ENCODE peak calls at places on chromosome 16, in six cellular contexts. X is transverse colon, A is cardiac muscle cell, W is pancreas, F is left lung, K is thoracic aorta. Z is an unnamed sample.
A peak's percentile ranks its signal among the peaks of the same experiment; 100 is the strongest.

GRCh38 chr16:65342231-65342866 is 220.5 kb upstream of the CDH11 start:
- DNase-seq in K (no peak), F (no peak), X (no peak), W (no peak), A (no peak), Z (no peak)

GRCh38 chr16:75555213-75555706 is 792 bp downstream of the TMEM231 start:
- DNase-seq in X (peak; percentile 82), F (peak; percentile 87), W (peak; percentile 73), A (peak; percentile 94), K (peak; percentile 52), Z (peak; percentile 78)

GRCh38 chr16:49757744-49758069 is 98.2 kb downstream of the ZNF423 start:
- DNase-seq in K (no peak), F (no peak), X (no peak), W (no peak), A (no peak), Z (no peak)

GRCh38 chr16:62036807-62037135 is 533 bp upstream of the CDH8 start:
- DNase-seq in K (no peak), A (no peak), F (no peak), W (no peak), X (no peak), Z (no peak)

GRCh38 chr16:80369559-80369958 is 171.2 kb upstream of the DYNLRB2 start:
- DNase-seq in W (peak; percentile 25), K (no peak), F (no peak), X (peak; percentile 34), A (peak; percentile 43), Z (no peak)

GRCh38 chr16:1002399-1003161 is 21.0 kb downstream of the SOX8 start:
- DNase-seq in F (no peak), X (peak; percentile 42), W (peak; percentile 46), K (no peak), A (peak; percentile 87), Z (no peak)

GRCh38 chr16:30051518-30051917 is 14.0 kb upstream of the ALDOA start:
- DNase-seq in X (no peak), K (no peak), W (no peak), A (peak; percentile 60), F (no peak), Z (no peak)

GRCh38 chr16:83031524-83031923 is 404.8 kb downstream of the CDH13 start:
- DNase-seq in W (no peak), K (no peak), X (no peak), A (no peak), F (no peak), Z (no peak)

GRCh38 chr16:4414187-4414909 is 2.0 kb downstream of the CORO7 start:
- DNase-seq in K (no peak), A (no peak), W (no peak), F (no peak), X (peak; percentile 61), Z (no peak)

GRCh38 chr16:4924593-4925378 is 12.2 kb downstream of the PPL start:
- DNase-seq in K (no peak), F (peak; percentile 90), A (no peak), X (peak; percentile 25), W (peak; percentile 73), Z (peak; percentile 85)

GRCh38 chr16:89375021-89375420 is 115.3 kb downstream of the ANKRD11 start:
- DNase-seq in W (no peak), A (no peak), X (no peak), K (no peak), F (no peak), Z (no peak)

GRCh38 chr16:10939649-10940206 is 2.5 kb downstream of the DEXI start:
- DNase-seq in W (no peak), F (no peak), X (no peak), A (no peak), K (no peak), Z (no peak)

GRCh38 chr16:88835383-88835782 is 21.4 kb downstream of the GALNS start:
- DNase-seq in W (no peak), F (no peak), X (peak; percentile 20), K (no peak), A (peak; percentile 12), Z (no peak)

GRCh38 chr16:29775742-29776408 is 2.2 kb upstream of the ZG16 start:
- DNase-seq in X (no peak), A (peak; percentile 57), W (no peak), K (no peak), F (no peak), Z (no peak)

GRCh38 chr16:1859650-1860049 is 12.3 kb downstream of the MEIOB start:
- DNase-seq in A (no peak), K (no peak), W (no peak), F (no peak), X (peak; percentile 64), Z (peak; percentile 50)

GRCh38 chr16:10950393-10950792 is 6.0 kb downstream of the CLEC16A start:
- DNase-seq in K (no peak), F (no peak), X (no peak), W (no peak), A (no peak), Z (no peak)

GRCh38 chr16:74623214-74623842 is 16.4 kb upstream of the GLG1 start:
- DNase-seq in X (no peak), F (no peak), W (no peak), A (peak; percentile 64), K (no peak), Z (no peak)

GRCh38 chr16:23679274-23679985 is 741 bp downstream of the PLK1 start:
- DNase-seq in X (peak; percentile 56), F (peak; percentile 82), K (no peak), W (no peak), A (peak; percentile 54), Z (peak; percentile 61)

GRCh38 chr16:57600048-57600835 is 28.2 kb upstream of the ADGRG1 start:
- DNase-seq in F (peak; percentile 84), X (peak; percentile 75), A (peak; percentile 60), K (no peak), W (peak; percentile 87), Z (peak; percentile 74)

GRCh38 chr16:52573365-52574104 is 26.6 kb upstream of the TOX3 start:
- DNase-seq in A (no peak), W (peak; percentile 59), K (no peak), X (peak; percentile 63), F (no peak), Z (no peak)

GRCh38 chr16:48526958-48527331 is 83.0 kb downstream of the N4BP1 start:
- DNase-seq in X (no peak), F (no peak), A (no peak), K (no peak), W (no peak), Z (no peak)
- TF ChIP-seq CTCF in X (no peak), F (no peak), A (no peak), K (no peak), W (no peak), Z (no peak)

GRCh38 chr16:31190061-31190460 is 10.1 kb downstream of the FUS start:
- DNase-seq in A (no peak), K (no peak), W (no peak), F (no peak), X (no peak), Z (no peak)

GRCh38 chr16:31193874-31194273 is 8.7 kb downstream of the PYCARD start:
- DNase-seq in F (no peak), W (no peak), X (no peak), A (no peak), K (no peak), Z (no peak)

GRCh38 chr16:31190818-31191444 is 11.0 kb downstream of the FUS start:
- DNase-seq in W (no peak), A (no peak), X (no peak), K (no peak), F (no peak), Z (no peak)

GRCh38 chr16:31192856-31193642 is 9.5 kb downstream of the PYCARD start:
- DNase-seq in X (no peak), W (no peak), A (no peak), F (no peak), K (no peak), Z (no peak)

DNA sequence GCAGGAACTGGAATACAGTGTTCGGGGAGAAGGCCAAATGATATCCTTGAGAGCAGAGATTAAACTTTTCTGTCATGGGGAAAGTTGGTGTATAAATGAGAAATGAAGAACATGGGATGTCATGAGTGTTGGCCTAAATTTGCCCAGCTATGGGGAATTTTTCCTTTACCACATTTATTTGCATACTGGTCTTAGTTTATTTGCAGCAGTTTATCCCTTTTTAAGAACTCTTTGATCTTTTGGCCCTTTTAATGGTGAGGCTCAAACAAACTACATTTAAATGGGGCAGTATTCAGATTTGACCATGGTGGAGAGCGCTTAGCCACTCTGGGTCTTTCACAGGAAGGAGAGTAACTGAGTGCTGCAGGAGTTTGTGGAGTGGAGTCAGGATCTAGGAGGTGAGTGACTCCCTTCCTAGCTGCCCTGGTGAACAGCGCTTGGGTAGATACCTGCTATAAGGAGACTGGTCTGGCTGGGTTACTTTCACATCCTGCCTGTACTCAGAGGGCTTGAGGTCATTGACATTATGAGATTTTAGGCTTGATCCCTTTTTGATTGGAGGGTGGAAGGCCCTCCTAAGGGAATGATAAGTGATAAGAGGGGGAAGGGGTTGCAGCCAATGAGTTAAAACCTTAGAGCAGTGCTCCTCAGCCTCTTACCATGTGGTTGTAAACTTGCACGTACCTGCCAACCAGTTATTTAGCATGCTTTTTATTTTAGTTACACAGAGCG is 10.7 kb downstream of the PYCARD start:
- DNase-seq in F (no peak), W (no peak), A (no peak), K (no peak), X (no peak), Z (no peak)
- H3K4me1 ChIP-seq in F (no peaks in the 10 kb centered on the region), W (no peaks in the 10 kb centered on the region), A (no peaks in the 10 kb centered on the region), K (no peaks in the 10 kb centered on the region), X (no peaks in the 10 kb centered on the region), Z (peaks cover under 1% of the 10 kb centered on the region)

GRCh38 chr16:27235938-27236245 is 32.6 kb downstream of the KDM8 start:
- DNase-seq in W (no peak), A (no peak), K (no peak), F (no peak), X (no peak), Z (peak; percentile 44)
- H3K27ac ChIP-seq in W (no peak overlapping the region), A (no peak overlapping the region), K (no peak overlapping the region), F (peak overlapping the region; percentile 57), X (peak overlapping the region; percentile 90), Z (peak overlapping the region; percentile 78)

GRCh38 chr16:46858151-46858550 is 26.0 kb upstream of the GPT2 start:
- DNase-seq in K (no peak), A (no peak), F (no peak), X (no peak), W (no peak), Z (no peak)

GRCh38 chr16:46854846-46855245 is 23.9 kb upstream of the C16orf87 start:
- DNase-seq in K (no peak), W (no peak), X (no peak), F (no peak), A (no peak), Z (no peak)

GRCh38 chr16:46859719-46860152 is 24.4 kb upstream of the GPT2 start:
- DNase-seq in K (no peak), F (no peak), W (no peak), X (peak; percentile 59), A (peak; percentile 81), Z (no peak)

GRCh38 chr16:46855389-46855788 is 24.4 kb upstream of the C16orf87 start:
- DNase-seq in F (no peak), X (no peak), K (no peak), A (no peak), W (no peak), Z (no peak)

DNA sequence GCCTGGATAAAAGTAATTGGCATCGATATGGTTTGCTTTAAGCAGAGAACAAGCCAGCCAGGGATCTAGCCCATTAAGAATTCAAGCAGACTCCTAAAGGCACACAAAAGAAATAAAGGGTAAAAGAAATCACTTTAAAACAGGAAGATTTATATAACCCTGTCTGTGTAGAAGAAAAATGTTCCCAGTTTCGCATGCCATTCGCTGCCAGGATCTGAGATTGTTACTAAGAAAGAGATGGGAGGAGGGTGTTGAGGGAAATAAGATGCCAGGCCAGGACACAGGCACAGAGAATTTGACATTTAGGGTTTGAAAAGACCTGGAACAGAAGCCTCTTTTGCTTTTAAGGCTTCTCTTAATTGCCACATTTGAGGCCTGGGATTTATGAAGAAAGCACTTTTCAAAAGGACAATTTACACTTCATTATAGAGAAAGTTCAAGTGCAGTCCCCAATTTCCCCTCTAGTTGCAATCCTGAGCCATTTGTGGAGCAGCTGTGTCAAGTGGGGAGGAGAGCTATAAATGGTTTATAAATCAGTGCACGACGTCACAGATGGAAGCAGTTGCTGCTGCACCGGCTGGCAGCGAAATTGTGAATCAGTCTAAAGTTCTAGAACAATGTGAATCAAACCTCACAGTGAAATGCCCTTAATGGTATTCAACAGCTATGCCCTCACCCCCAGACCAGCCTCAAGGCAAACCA is 26.4 kb upstream of the C16orf87 start:
- DNase-seq in W (peak; percentile 42), A (peak; percentile 50), K (no peak), F (no peak), X (no peak), Z (no peak)
- TF ChIP-seq CTCF in W (peak; percentile 36), A (peak; percentile 44), K (peak; percentile 64), F (no peak), X (peak; percentile 48), Z (peak; percentile 27)

Z was measured in lower lobe of right lung.